ENCODE peak calls at places on chromosomes 1 and 21, in four cellular contexts. One of them, this sample, is unnamed.

GRCh38 chr1:1938613-1939295 is 19.7 kb upstream of the TMEM52 start:
- DNase-seq in AG04450: no peak
- DNase-seq in uterus: no peak
- DNase-seq in transverse colon: no peak
- DNase-seq in this sample: no peak

GRCh38 chr1:218588555-218589172 is 243.5 kb downstream of the TGFB2 start:
- DNase-seq in AG04450: no peak
- DNase-seq in uterus: no peak
- DNase-seq in transverse colon: no peak
- DNase-seq in this sample: no peak

GRCh38 chr21:41052820-41053555 is 115.0 kb upstream of the BACE2 start:
- DNase-seq in AG04450: no peak
- DNase-seq in uterus: no peak
- DNase-seq in transverse colon: no peak
- DNase-seq in this sample: no peak

GRCh38 chr1:32636793-32637561 is 13.4 kb downstream of the ZBTB8OS start:
- DNase-seq in AG04450: no peak
- DNase-seq in uterus: no peak
- DNase-seq in transverse colon: no peak
- DNase-seq in this sample: no peak

GRCh38 chr1:162696286-162696862 is 64.1 kb downstream of the DDR2 start:
- DNase-seq in AG04450: peak
- DNase-seq in uterus: peak
- DNase-seq in transverse colon: peak
- DNase-seq in this sample: peak

GRCh38 chr1:19477284-19478240 is 7.8 kb downstream of the CAPZB start:
- DNase-seq in AG04450: no peak
- DNase-seq in uterus: no peak
- DNase-seq in transverse colon: peak
- DNase-seq in this sample: no peak

GRCh38 chr1:152089014-152089674 is at the start of gene TCHHL1:
- DNase-seq in AG04450: no peak
- DNase-seq in uterus: no peak
- DNase-seq in transverse colon: no peak
- DNase-seq in this sample: no peak

GRCh38 chr1:21814241-21814918 is 2.3 kb downstream of the LDLRAD2 start:
- DNase-seq in AG04450: no peak
- DNase-seq in uterus: no peak
- DNase-seq in transverse colon: peak
- DNase-seq in this sample: no peak

GRCh38 chr1:181038399-181038873 is 4.7 kb downstream of the MR1 start:
- DNase-seq in AG04450: no peak
- DNase-seq in uterus: peak
- DNase-seq in transverse colon: peak
- DNase-seq in this sample: peak

DNA sequence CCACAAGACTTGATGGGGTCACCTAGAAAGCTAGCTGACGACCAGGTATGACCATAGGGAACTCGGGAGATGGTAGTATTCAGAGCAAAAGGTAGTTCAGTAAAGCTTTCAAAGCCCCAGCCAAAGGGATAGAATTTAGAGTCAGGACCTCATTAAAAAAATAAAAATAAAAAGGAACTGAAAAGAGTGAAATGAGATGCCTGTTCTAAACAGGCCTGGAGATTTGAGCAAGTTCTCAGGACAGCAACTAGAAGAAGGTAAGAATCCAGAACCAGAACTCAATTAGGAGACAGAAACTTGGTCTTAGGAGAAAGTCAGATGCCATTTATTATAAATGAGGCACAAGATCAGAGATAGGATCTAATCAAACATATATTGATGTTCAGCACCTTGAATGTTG is 265.5 kb upstream of the CACYBP start:
- DNase-seq in AG04450: no peak
- DNase-seq in uterus: no peak
- DNase-seq in transverse colon: no peak
- DNase-seq in this sample: no peak
- TF ChIP-seq CTCF in AG04450: no peak
- TF ChIP-seq CTCF in uterus: no peak
- TF ChIP-seq CTCF in transverse colon: no peak
- TF ChIP-seq CTCF in this sample: no peak

GRCh38 chr1:238451781-238452310 is 561.1 kb upstream of the ZP4 start:
- DNase-seq in AG04450: no peak
- DNase-seq in uterus: no peak
- DNase-seq in transverse colon: no peak
- DNase-seq in this sample: no peak

GRCh38 chr1:238451006-238451405 is 560.3 kb upstream of the ZP4 start:
- DNase-seq in AG04450: no peak
- DNase-seq in uterus: no peak
- DNase-seq in transverse colon: no peak
- DNase-seq in this sample: no peak
- H3K4me3 ChIP-seq in AG04450: no peak
- H3K4me3 ChIP-seq in uterus: no peak
- H3K4me3 ChIP-seq in transverse colon: no peak
- H3K4me3 ChIP-seq in this sample: no peak

DNA sequence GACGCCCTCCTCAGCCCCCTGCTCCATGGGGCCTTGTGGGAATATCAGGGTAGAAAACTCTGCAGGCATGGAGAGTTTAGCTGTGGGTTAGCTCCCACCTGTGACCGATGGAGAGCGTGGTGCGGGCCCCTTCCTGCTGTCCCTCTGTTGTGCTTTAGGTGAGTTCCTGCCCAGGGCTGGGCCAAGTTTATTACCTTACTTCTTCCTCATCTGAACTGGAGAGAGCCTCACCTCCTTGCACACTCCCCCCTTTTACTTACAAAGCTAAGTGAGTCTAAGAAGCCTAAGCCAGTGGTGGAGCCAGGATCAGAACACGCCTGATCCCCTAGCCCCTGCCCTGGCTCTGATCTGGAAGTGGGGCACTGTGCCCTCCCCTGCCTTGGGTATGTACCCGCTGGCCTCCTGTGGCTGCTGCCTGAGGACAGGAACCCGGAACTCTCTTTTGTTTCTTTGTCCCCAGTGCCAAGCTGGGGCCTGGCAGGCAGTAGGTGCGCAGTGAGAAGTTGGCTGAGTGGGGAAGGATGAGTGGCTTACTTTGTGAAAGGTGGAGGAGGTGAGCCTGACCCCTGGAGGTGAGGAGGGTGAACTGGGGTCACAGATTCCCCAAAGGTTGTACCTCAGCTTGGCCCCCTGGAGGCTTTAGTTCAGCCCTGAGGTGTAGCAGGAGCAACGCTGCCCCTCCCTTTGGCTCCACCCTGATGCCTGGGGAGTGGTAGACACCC is 32.9 kb downstream of the ARHGEF10L start:
- DNase-seq in AG04450: no peak
- DNase-seq in uterus: no peak
- DNase-seq in transverse colon: peak
- DNase-seq in this sample: no peak
- TF ChIP-seq CTCF in AG04450: no peak
- TF ChIP-seq CTCF in uterus: no peak
- TF ChIP-seq CTCF in transverse colon: no peak
- TF ChIP-seq CTCF in this sample: no peak

GRCh38 chr1:42958488-42959317 is at the start of gene SLC2A1:
- DNase-seq in AG04450: peak
- DNase-seq in uterus: peak
- DNase-seq in transverse colon: peak
- DNase-seq in this sample: peak

GRCh38 chr1:42956739-42957138 is 1.9 kb downstream of the SLC2A1 start:
- DNase-seq in AG04450: no peak
- DNase-seq in uterus: no peak
- DNase-seq in transverse colon: no peak
- DNase-seq in this sample: no peak

GRCh38 chr1:42957880-42958487 is 684 bp downstream of the SLC2A1 start:
- DNase-seq in AG04450: no peak
- DNase-seq in uterus: peak
- DNase-seq in transverse colon: peak
- DNase-seq in this sample: peak

GRCh38 chr1:42955311-42956063 is 3.2 kb downstream of the SLC2A1 start:
- DNase-seq in AG04450: no peak
- DNase-seq in uterus: no peak
- DNase-seq in transverse colon: no peak
- DNase-seq in this sample: no peak

DNA sequence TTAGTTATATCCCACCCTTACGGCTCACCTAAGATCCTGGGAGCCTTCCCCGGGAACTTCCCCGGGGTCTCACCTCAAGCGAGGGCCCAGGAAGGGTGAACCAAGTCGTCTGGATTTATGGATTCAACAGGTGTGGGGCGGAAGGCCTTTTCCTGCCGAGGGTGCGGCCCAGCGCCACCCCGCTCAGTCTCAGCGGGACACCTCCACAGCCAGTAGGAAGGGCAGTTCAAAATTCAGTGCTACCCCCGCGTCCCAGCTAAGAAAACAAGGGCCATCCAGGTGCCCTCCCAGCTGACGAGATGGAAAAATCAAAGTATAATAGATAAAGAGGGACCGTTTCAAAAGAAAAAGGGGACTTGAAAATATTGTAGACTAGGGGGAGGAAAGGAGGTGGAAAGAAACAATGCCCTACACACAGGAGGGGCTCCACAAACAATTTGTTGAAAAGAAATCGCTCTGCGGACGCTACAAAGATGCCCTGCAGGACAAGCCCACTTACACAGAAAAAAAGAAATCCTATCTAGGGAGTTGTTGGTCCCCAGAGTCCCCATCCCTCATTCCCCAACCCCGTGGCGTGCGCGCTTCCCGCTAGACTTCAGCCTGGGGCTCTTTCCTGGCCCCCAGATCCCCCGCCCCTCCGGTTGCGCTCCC is 1.3 kb downstream of the SLC2A1 start:
- DNase-seq in AG04450: no peak
- DNase-seq in uterus: no peak
- DNase-seq in transverse colon: peak
- DNase-seq in this sample: no peak
- H3K4me3 ChIP-seq in AG04450: peak
- H3K4me3 ChIP-seq in uterus: peak
- H3K4me3 ChIP-seq in transverse colon: peak
- H3K4me3 ChIP-seq in this sample: peak

GRCh38 chr1:157626099-157626498 is 28.2 kb upstream of the FCRL4 start:
- DNase-seq in AG04450: no peak
- DNase-seq in uterus: no peak
- DNase-seq in transverse colon: peak
- DNase-seq in this sample: no peak
- TF ChIP-seq CTCF in AG04450: no peak
- TF ChIP-seq CTCF in uterus: no peak
- TF ChIP-seq CTCF in transverse colon: peak
- TF ChIP-seq CTCF in this sample: no peak

GRCh38 chr1:87194271-87194774 is 134.4 kb upstream of the LMO4 start:
- DNase-seq in AG04450: no peak
- DNase-seq in uterus: no peak
- DNase-seq in transverse colon: no peak
- DNase-seq in this sample: no peak
- H3K4me3 ChIP-seq in AG04450: no peak
- H3K4me3 ChIP-seq in uterus: no peak
- H3K4me3 ChIP-seq in transverse colon: no peak
- H3K4me3 ChIP-seq in this sample: no peak

DNA sequence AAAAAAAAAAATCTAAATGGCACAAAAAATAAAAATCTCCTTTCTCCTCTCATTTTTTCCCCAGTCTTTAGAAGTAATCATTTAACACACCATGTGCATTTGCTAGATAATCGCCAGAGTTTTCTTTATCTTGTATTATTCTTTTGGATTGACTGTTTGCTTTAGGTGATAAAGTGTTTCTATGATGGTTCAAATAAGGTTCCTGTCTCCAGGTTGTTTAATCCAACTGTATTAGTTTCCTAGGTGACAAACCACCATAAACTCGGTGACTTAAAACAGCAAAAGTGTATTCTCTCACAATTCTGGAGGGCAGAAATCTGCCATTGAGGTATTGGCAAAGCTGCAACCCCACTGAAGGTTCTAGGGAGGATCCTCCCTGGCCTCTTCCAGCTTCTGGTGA is 51.6 kb upstream of the B3GALT5 start:
- DNase-seq in AG04450: no peak
- DNase-seq in uterus: no peak
- DNase-seq in transverse colon: no peak
- DNase-seq in this sample: no peak
- TF ChIP-seq CTCF in AG04450: no peak
- TF ChIP-seq CTCF in uterus: no peak
- TF ChIP-seq CTCF in transverse colon: no peak
- TF ChIP-seq CTCF in this sample: no peak

This sample was measured in foreskin fibroblast.